ENCODE peak calls at places on chromosomes 6 and 20, in five cellular contexts. D is coronary artery; X is BJ; B is stimulated activated CD4-positive, alpha-beta T cell treated with anti-CD3 and anti-CD28 coated beads, TNF-alpha, amount 100 ng/mL, for 4 hours; Y is Right ventricle myocardium superior. Z is an unnamed sample.

GRCh38 chr20:728022-728944 is 40.0 kb downstream of the SLC52A3 start:
- DNase-seq in D (no peak), X (no peak), B (peak), Y (peak), Z (no peak)

GRCh38 chr6:137851669-137852068 is 15.4 kb upstream of the TNFAIP3 start:
- DNase-seq in X (no peak), D (no peak), B (no peak), Y (no peak), Z (no peak)

GRCh38 chr6:4008324-4009047 is 70.5 kb downstream of the FAM217A start:
- DNase-seq in B (no peak), D (no peak), Y (no peak), X (peak), Z (no peak)

GRCh38 chr20:19944772-19945459 is 72.2 kb upstream of the NAA20 start:
- DNase-seq in B (no peak), D (no peak), Y (no peak), X (no peak), Z (no peak)

GRCh38 chr6:14734416-14735340 is 511.2 kb upstream of the JARID2 start:
- DNase-seq in B (no peak), D (peak), X (peak), Y (no peak), Z (no peak)

GRCh38 chr6:134007077-134007476 is 45.3 kb downstream of the SLC2A12 start:
- DNase-seq in B (no peak), X (no peak), Y (no peak), D (no peak), Z (no peak)

GRCh38 chr6:28727559-28728211 is 196.1 kb downstream of the TRIM27 start:
- DNase-seq in D (no peak), B (no peak), Y (no peak), X (no peak), Z (no peak)

GRCh38 chr6:53771780-53772624 is 22.8 kb upstream of the LRRC1 start:
- DNase-seq in Y (no peak), B (no peak), X (peak), D (no peak), Z (no peak)

Z was measured in cortex of kidney.